ENCODE peak calls at places on chromosomes 3 and 15, in seven cellular contexts. A is heart left ventricle, D is heart right ventricle, V is cardiac muscle cell, F is ascending aorta, O is psoas muscle, B is aorta. N is an unnamed sample.

GRCh38 chr15:27601239-27601942 is 497.7 kb downstream of the OCA2 start:
- DNase-seq in A (no peak), B (no peak), D (no peak), F (no peak), V (no peak), O (no peak), N (no peak)

GRCh38 chr3:49500408-49501257 is 30.6 kb downstream of the DAG1 start:
- DNase-seq in O (peak; percentile 72), V (peak; percentile 96), D (peak; percentile 63), B (peak; percentile 80), A (peak; percentile 78), F (peak; percentile 63), N (peak; percentile 34)

GRCh38 chr3:62481972-62482371 is 108.6 kb upstream of the FEZF2 start:
- DNase-seq in F (no peak), B (no peak), O (no peak), D (no peak), A (no peak), V (no peak), N (no peak)

GRCh38 chr15:98034731-98035130 is 74.2 kb downstream of the ARRDC4 start:
- DNase-seq in F (no peak), V (no peak), B (no peak), A (no peak), D (no peak), O (no peak), N (no peak)

GRCh38 chr3:126452213-126452612 is 23.5 kb downstream of the ZXDC start:
- DNase-seq in B (peak; percentile 37), D (no peak), V (no peak), A (no peak), O (no peak), F (no peak), N (peak; percentile 3)

GRCh38 chr3:140206196-140207040 is 271.4 kb downstream of the CLSTN2 start:
- DNase-seq in A (peak; percentile 29), V (peak; percentile 44), D (peak; percentile 17), F (no peak), B (no peak), O (no peak), N (peak; percentile 62)

GRCh38 chr15:98850991-98851776 is 156.4 kb downstream of the PGPEP1L start:
- DNase-seq in F (no peak), A (peak; percentile 83), B (peak; percentile 87), D (peak; percentile 69), O (peak; percentile 70), V (peak; percentile 81), N (peak; percentile 83)

GRCh38 chr3:127053979-127054378 is 71.1 kb downstream of the PLXNA1 start:
- DNase-seq in F (no peak), O (peak; percentile 14), V (no peak), A (peak; percentile 37), D (no peak), B (peak; percentile 41), N (peak; percentile 2)

GRCh38 chr15:101827257-101827656 is 15.3 kb downstream of the OR4F15 start:
- DNase-seq in V (no peak), O (no peak), B (no peak), A (no peak), F (no peak), D (no peak), N (no peak)

GRCh38 chr3:37491343-37491742 is 317.0 kb upstream of the LRRFIP2 start:
- DNase-seq in O (no peak), B (no peak), F (no peak), V (no peak), D (peak; percentile 25), A (peak; percentile 47), N (no peak)

GRCh38 chr3:73432021-73432722 is 192.6 kb downstream of the PDZRN3 start:
- DNase-seq in B (no peak), V (peak; percentile 62), F (no peak), O (no peak), D (no peak), A (no peak), N (peak; percentile 49)

GRCh38 chr15:88476635-88477038 is 9.1 kb downstream of the MRPS11 start:
- DNase-seq in F (no peak), B (no peak), D (peak; percentile 33), V (peak; percentile 74), O (no peak), A (peak; percentile 45), N (peak; percentile 66)

GRCh38 chr3:147705626-147706025 is 296.5 kb downstream of the ZIC1 start:
- DNase-seq in F (no peak), A (no peak), B (no peak), O (no peak), V (no peak), D (peak; percentile 5), N (no peak)

GRCh38 chr15:75843618-75844610 is 667 bp downstream of the UBE2Q2 start:
- DNase-seq in A (peak; percentile 74), B (peak; percentile 88), D (peak; percentile 55), F (no peak), O (peak; percentile 63), V (peak; percentile 61), N (peak; percentile 54)

GRCh38 chr15:85048430-85048829 is 66.8 kb downstream of the PDE8A start:
- DNase-seq in D (no peak), V (peak; percentile 19), B (no peak), A (no peak), F (no peak), O (no peak), N (no peak)

GRCh38 chr3:160112481-160112880 is 112.7 kb upstream of the C3orf80 start:
- DNase-seq in O (no peak), F (no peak), B (no peak), V (no peak), A (no peak), D (no peak), N (no peak)

GRCh38 chr3:189953551-189953950 is 167.1 kb downstream of the P3H2 start:
- DNase-seq in F (no peak), V (peak; percentile 67), B (no peak), D (no peak), O (no peak), A (no peak), N (no peak)

GRCh38 chr3:40044487-40044886 is 235.1 kb downstream of the MYRIP start:
- DNase-seq in F (no peak), B (no peak), V (peak; percentile 76), A (no peak), O (no peak), D (no peak), N (no peak)

GRCh38 chr3:60829058-60829457 is 422.2 kb downstream of the FHIT start:
- DNase-seq in A (no peak), B (no peak), V (no peak), O (no peak), F (no peak), D (no peak), N (no peak)

GRCh38 chr3:136664771-136665170 is 87.4 kb downstream of the STAG1 start:
- DNase-seq in B (no peak), F (no peak), D (no peak), V (no peak), A (no peak), O (no peak), N (no peak)

GRCh38 chr3:50246517-50246954 is 10.5 kb downstream of the GNAI2 start:
- DNase-seq in O (peak; percentile 51), D (peak; percentile 76), V (peak; percentile 92), A (no peak), B (peak; percentile 83), F (no peak), N (no peak)

GRCh38 chr3:55487376-55488241 is 503 bp upstream of the WNT5A start:
- DNase-seq in A (peak; percentile 45), F (no peak), B (no peak), V (peak; percentile 67), O (peak; percentile 28), D (no peak), N (no peak)

GRCh38 chr3:30314757-30315156 is 291.6 kb upstream of the TGFBR2 start:
- DNase-seq in D (no peak), B (no peak), F (no peak), O (no peak), A (no peak), V (peak; percentile 51), N (no peak)

GRCh38 chr15:52295421-52295991 is at the start of gene MYO5C:
- DNase-seq in D (peak; percentile 80), B (peak; percentile 77), V (peak; percentile 37), O (peak; percentile 70), F (no peak), A (peak; percentile 83), N (peak; percentile 70)

GRCh38 chr3:10845839-10846656 is 30.0 kb downstream of the SLC6A11 start:
- DNase-seq in A (peak; percentile 33), B (no peak), D (no peak), F (no peak), O (no peak), V (no peak), N (no peak)

GRCh38 chr15:62624541-62625399 is 417.8 kb upstream of the TPM1 start:
- DNase-seq in B (no peak), O (no peak), D (peak; percentile 14), V (peak; percentile 50), A (no peak), F (no peak), N (no peak)
- H3K4me3 ChIP-seq in B (no peak overlapping the region), O (peak overlapping the region; percentile 19), D (peak overlapping the region; percentile 27), V (no peak overlapping the region), A (no peak overlapping the region), F (no peak overlapping the region), N (no peak overlapping the region)

GRCh38 chr3:44729384-44729910 is at the start of gene ZNF501:
- DNase-seq in D (peak; percentile 96), B (peak; percentile 98), O (peak; percentile 96), A (peak; percentile 96), V (peak; percentile 97), F (peak; percentile 63), N (peak; percentile 90)

DNA sequence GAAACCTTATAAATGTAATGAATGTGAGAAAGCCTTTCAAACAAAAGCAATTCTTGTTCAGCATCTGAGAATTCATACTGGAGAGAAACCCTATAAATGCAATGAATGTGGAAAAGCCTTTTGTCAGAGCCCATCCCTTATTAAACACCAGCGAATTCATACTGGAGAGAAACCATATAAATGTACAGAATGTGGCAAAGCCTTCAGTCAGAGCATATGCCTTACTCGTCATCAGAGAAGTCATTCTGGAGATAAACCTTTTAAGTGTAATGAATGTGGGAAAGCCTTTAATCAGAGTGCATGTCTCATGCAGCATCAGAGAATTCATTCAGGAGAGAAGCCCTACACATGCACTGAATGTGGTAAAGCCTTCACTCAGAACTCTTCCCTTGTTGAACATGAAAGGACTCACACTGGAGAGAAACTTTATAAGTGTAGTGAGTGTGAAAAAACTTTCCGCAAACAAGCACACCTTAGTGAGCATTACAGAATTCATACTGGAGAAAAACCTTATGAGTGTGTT is 5.3 kb downstream of the ZNF501 start:
- DNase-seq in V (no peak), A (no peak), B (no peak), O (no peak), D (no peak), F (no peak), N (no peak)
- H3K9me3 ChIP-seq in V (no peaks in the 10 kb centered on the region), A (peaks cover 93% of the 10 kb centered on the region), B (peaks cover 14% of the 10 kb centered on the region), O (peaks cover 88% of the 10 kb centered on the region), D (peaks cover 97% of the 10 kb centered on the region), F (peaks cover 69% of the 10 kb centered on the region), N (no peaks in the 10 kb centered on the region)

GRCh38 chr3:51671090-51672082 is at the start of gene TEX264:
- DNase-seq in F (peak; percentile 56), O (peak; percentile 93), B (peak; percentile 97), A (peak; percentile 96), V (peak; percentile 91), D (peak; percentile 87), N (peak; percentile 80)
- H3K4me1 ChIP-seq in F (peaks cover 14% of the 10 kb centered on the region), O (peaks cover 23% of the 10 kb centered on the region), B (no peaks in the 10 kb centered on the region), A (peaks cover 53% of the 10 kb centered on the region), V (peaks cover 17% of the 10 kb centered on the region), D (peaks cover 63% of the 10 kb centered on the region), N (no peaks in the 10 kb centered on the region)

DNA sequence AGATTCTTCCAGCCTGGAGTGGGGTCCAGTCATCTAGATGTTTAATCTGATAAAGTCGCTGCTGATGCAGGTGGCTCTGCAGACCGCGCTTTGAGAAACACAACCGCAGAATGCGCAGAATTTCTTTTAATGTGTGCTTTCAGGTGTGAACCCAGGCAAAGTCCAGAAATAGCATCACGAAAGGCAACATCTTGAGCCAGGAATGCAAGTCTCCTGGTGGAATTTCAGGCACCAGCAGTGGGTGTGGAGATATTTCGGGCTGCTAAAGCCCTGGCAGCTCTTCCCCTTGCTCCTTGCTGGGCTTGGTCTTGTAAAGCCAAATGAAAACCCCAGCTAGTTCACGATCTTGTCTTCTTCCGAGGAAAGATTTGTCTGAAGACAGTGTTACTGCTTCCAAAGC is 67.3 kb upstream of the SLC25A26 start:
- DNase-seq in V (no peak), F (no peak), O (no peak), D (no peak), A (peak; percentile 34), B (no peak), N (no peak)
- H3K4me3 ChIP-seq in V (no peak overlapping the region), F (peak overlapping the region; percentile 50), O (peak overlapping the region; percentile 63), D (peak overlapping the region; percentile 49), A (peak overlapping the region; percentile 26), B (peak overlapping the region; percentile 8), N (peak overlapping the region; percentile 54)